ENCODE peak calls at places on chromosomes 16 and 17, in nine cellular contexts. L, G, U, W, X, J, K, D and C are unnamed samples.

GRCh38 chr17:74431568-74432483 is at the start of gene GPRC5C:
- DNase-seq in L (peak), G (peak), U (peak), W (peak), X (peak), J (peak), K (no peak), D (peak), C (no peak)

GRCh38 chr16:49664221-49665215 is 191.4 kb downstream of the ZNF423 start:
- DNase-seq in L (no peak), G (no peak), U (no peak), W (peak), X (no peak), J (no peak), K (no peak), D (no peak), C (no peak)

GRCh38 chr16:53785044-53785443 is 81.1 kb downstream of the FTO start:
- DNase-seq in L (no peak), G (no peak), U (no peak), W (peak), X (no peak), J (no peak), K (no peak), D (no peak), C (no peak)

GRCh38 chr17:81049372-81049911 is 14.5 kb downstream of the BAIAP2 start:
- DNase-seq in L (no peak), G (no peak), U (no peak), W (no peak), X (no peak), J (no peak), K (no peak), D (no peak), C (no peak)

GRCh38 chr16:30622455-30623032 is 12.4 kb upstream of the ZNF689 start:
- DNase-seq in L (no peak), G (no peak), U (no peak), W (no peak), X (no peak), J (no peak), K (no peak), D (no peak), C (no peak)

GRCh38 chr17:62819511-62820221 is 11.6 kb upstream of the MARCHF10 start:
- DNase-seq in L (peak), G (no peak), U (no peak), W (peak), X (no peak), J (no peak), K (no peak), D (no peak), C (no peak)

GRCh38 chr16:46844771-46845170 is 13.8 kb upstream of the C16orf87 start:
- DNase-seq in L (no peak), G (no peak), U (no peak), W (no peak), X (no peak), J (no peak), K (no peak), D (no peak), C (no peak)

GRCh38 chr17:75754378-75755204 is 10.4 kb downstream of the GALK1 start:
- DNase-seq in L (no peak), G (no peak), U (no peak), W (no peak), X (no peak), J (no peak), K (no peak), D (no peak), C (no peak)

GRCh38 chr16:88619859-88620655 is 18.3 kb upstream of the IL17C start:
- DNase-seq in L (no peak), G (peak), U (peak), W (no peak), X (peak), J (peak), K (no peak), D (no peak), C (no peak)

GRCh38 chr16:74466872-74467271 is 45.6 kb upstream of the CLEC18B start:
- DNase-seq in L (no peak), G (no peak), U (no peak), W (no peak), X (no peak), J (no peak), K (no peak), D (no peak), C (no peak)

GRCh38 chr16:66692341-66692740 is 4.2 kb downstream of the CMTM4 start:
- DNase-seq in L (no peak), G (no peak), U (no peak), W (no peak), X (no peak), J (no peak), K (no peak), D (no peak), C (no peak)

GRCh38 chr16:54026456-54026855 is 260.1 kb downstream of the IRX3 start:
- DNase-seq in L (no peak), G (no peak), U (no peak), W (peak), X (no peak), J (no peak), K (no peak), D (no peak), C (no peak)

GRCh38 chr17:31388351-31388750 is 3.1 kb upstream of the RAB11FIP4 start:
- DNase-seq in L (no peak), G (no peak), U (no peak), W (no peak), X (no peak), J (no peak), K (no peak), D (no peak), C (no peak)

GRCh38 chr17:44655983-44656700 is at the start of gene MEIOC:
- DNase-seq in L (peak), G (no peak), U (peak), W (no peak), X (peak), J (peak), K (peak), D (peak), C (peak)

GRCh38 chr17:73308017-73308823 is 3.6 kb downstream of the CDC42EP4 start:
- DNase-seq in L (peak), G (no peak), U (no peak), W (peak), X (no peak), J (no peak), K (no peak), D (no peak), C (no peak)

GRCh38 chr17:16584273-16584995 is 15.4 kb upstream of the ZNF287 start:
- DNase-seq in L (peak), G (peak), U (peak), W (peak), X (peak), J (peak), K (peak), D (peak), C (peak)

GRCh38 chr17:17685775-17686291 is 4.6 kb downstream of the RAI1 start:
- DNase-seq in L (peak), G (no peak), U (peak), W (peak), X (no peak), J (no peak), K (no peak), D (no peak), C (no peak)